ENCODE peak calls at places on chromosomes 12 and 14, in eight cellular contexts. E is A549, A is fibroblast of lung, T is fibroblast of pulmonary artery, P is left ventricle myocardium inferior, S is heart left ventricle, N is transverse colon, F is stomach. O is an unnamed sample.

GRCh38 chr12:89706551-89707348 is 1.9 kb downstream of the ATP2B1 start:
- DNase-seq in A (peak; percentile 45), T (no peak), P (no peak), E (peak; percentile 50), N (no peak), S (no peak), F (no peak), O (no peak)

GRCh38 chr14:91270188-91270587 is 25.7 kb upstream of the GPR68 start:
- DNase-seq in A (no peak), P (no peak), E (no peak), T (no peak), F (no peak), N (no peak), S (no peak), O (no peak)

GRCh38 chr14:69263364-69263763 is 3.4 kb downstream of the GALNT16 start:
- DNase-seq in F (no peak), S (peak; percentile 42), E (no peak), P (peak; percentile 62), N (peak; percentile 18), A (peak; percentile 92), T (peak; percentile 90), O (peak; percentile 99)

GRCh38 chr12:6465467-6466183 is 4.9 kb downstream of the VAMP1 start:
- DNase-seq in N (peak; percentile 66), E (peak; percentile 84), P (no peak), T (peak; percentile 86), F (peak; percentile 53), S (peak; percentile 53), A (peak; percentile 85), O (peak; percentile 89)

GRCh38 chr14:20904393-20905029 is 13.3 kb downstream of the RNASE3 start:
- DNase-seq in A (no peak), P (no peak), E (no peak), N (no peak), S (no peak), T (no peak), F (no peak), O (no peak)

GRCh38 chr14:22533739-22534359 is 55.2 kb downstream of the DAD1 start:
- DNase-seq in E (no peak), P (no peak), N (no peak), T (no peak), A (no peak), S (no peak), F (no peak), O (no peak)

GRCh38 chr12:3747976-3748619 is 4.8 kb downstream of the CRACR2A start:
- DNase-seq in P (no peak), A (no peak), S (no peak), T (no peak), E (no peak), N (peak; percentile 51), F (no peak), O (no peak)

GRCh38 chr12:79927772-79928474 is 7.0 kb downstream of the PPP1R12A start:
- DNase-seq in E (no peak), P (no peak), T (no peak), F (no peak), A (no peak), N (no peak), S (no peak), O (peak; percentile 12)

GRCh38 chr12:31732926-31733548 is 4.2 kb upstream of the AMN1 start:
- DNase-seq in N (no peak), S (no peak), T (peak; percentile 84), A (peak; percentile 65), P (no peak), F (no peak), E (peak; percentile 96), O (peak; percentile 86)

GRCh38 chr12:95214466-95214865 is 2.8 kb downstream of the FGD6 start:
- DNase-seq in T (no peak), F (no peak), S (no peak), P (no peak), A (no peak), N (no peak), E (no peak), O (no peak)

GRCh38 chr12:6961278-6961694 is 9.2 kb downstream of the PHB2 start:
- DNase-seq in P (peak; percentile 60), E (no peak), F (peak; percentile 76), A (no peak), S (peak; percentile 58), N (peak; percentile 83), T (peak; percentile 35), O (no peak)

GRCh38 chr14:36591482-36591881 is 9.1 kb upstream of the NKX2-8 start:
- DNase-seq in T (no peak), E (no peak), F (no peak), A (no peak), N (no peak), P (no peak), S (no peak), O (no peak)

GRCh38 chr12:88544991-88545684 is 35.1 kb downstream of the KITLG start:
- DNase-seq in F (no peak), N (no peak), P (no peak), E (no peak), T (peak; percentile 38), S (no peak), A (peak; percentile 73), O (no peak)

GRCh38 chr14:77026930-77027537 is 1.5 kb downstream of the IRF2BPL start:
- DNase-seq in A (peak; percentile 57), N (no peak), P (peak; percentile 54), S (peak; percentile 57), F (peak; percentile 54), E (peak; percentile 69), T (peak; percentile 58), O (peak; percentile 49)

GRCh38 chr14:77133718-77134338 is 7.8 kb downstream of the ZDHHC22 start:
- DNase-seq in F (no peak), T (peak; percentile 82), E (peak; percentile 49), A (peak; percentile 61), N (peak; percentile 50), P (peak; percentile 40), S (peak; percentile 66), O (peak; percentile 62)

GRCh38 chr12:104695453-104696148 is 238.9 kb downstream of the CHST11 start:
- DNase-seq in S (no peak), F (no peak), P (no peak), T (peak; percentile 97), A (peak; percentile 85), N (peak; percentile 22), E (no peak), O (peak; percentile 93)

GRCh38 chr12:11162494-11162893 is 8.5 kb upstream of the SMIM10L1 start:
- DNase-seq in F (no peak), N (no peak), P (no peak), A (no peak), S (no peak), E (no peak), T (no peak), O (no peak)

GRCh38 chr12:3293446-3294161 is 197.4 kb upstream of the PRMT8 start:
- DNase-seq in T (peak; percentile 33), P (no peak), F (no peak), S (no peak), A (no peak), E (peak; percentile 47), N (no peak), O (peak; percentile 56)

GRCh38 chr14:42683690-42684089 is 1077.0 kb downstream of the LRFN5 start:
- DNase-seq in E (no peak), A (peak; percentile 76), P (no peak), T (peak; percentile 21), S (no peak), N (no peak), F (no peak), O (peak; percentile 2)

GRCh38 chr12:49838973-49839633 is 3.8 kb downstream of the BCDIN3D start:
- DNase-seq in F (no peak), E (peak; percentile 58), T (peak; percentile 70), S (no peak), N (no peak), A (peak; percentile 60), P (no peak), O (peak; percentile 69)

GRCh38 chr14:105526781-105527380 is 498 bp downstream of the TMEM121 start:
- DNase-seq in T (no peak), N (no peak), E (no peak), S (no peak), A (no peak), P (no peak), F (no peak), O (no peak)
- H3K4me3 ChIP-seq in T (peak overlapping the region; percentile 59), N (peak overlapping the region; percentile 61), E (peak overlapping the region; percentile 71), S (peak overlapping the region; percentile 67), A (peak overlapping the region; percentile 28), P (peak overlapping the region; percentile 81), F (peak overlapping the region; percentile 74), O (peak overlapping the region; percentile 69)

GRCh38 chr12:76246611-76247010 is 101.6 kb downstream of the BBS10 start:
- DNase-seq in S (no peak), N (no peak), P (no peak), A (no peak), E (no peak), T (no peak), F (no peak), O (no peak)
- TF ChIP-seq CTCF in S (no peak), N (no peak), P (no peak), A (no peak), E (no peak), T (no peak), F (no peak), O (no peak)

DNA sequence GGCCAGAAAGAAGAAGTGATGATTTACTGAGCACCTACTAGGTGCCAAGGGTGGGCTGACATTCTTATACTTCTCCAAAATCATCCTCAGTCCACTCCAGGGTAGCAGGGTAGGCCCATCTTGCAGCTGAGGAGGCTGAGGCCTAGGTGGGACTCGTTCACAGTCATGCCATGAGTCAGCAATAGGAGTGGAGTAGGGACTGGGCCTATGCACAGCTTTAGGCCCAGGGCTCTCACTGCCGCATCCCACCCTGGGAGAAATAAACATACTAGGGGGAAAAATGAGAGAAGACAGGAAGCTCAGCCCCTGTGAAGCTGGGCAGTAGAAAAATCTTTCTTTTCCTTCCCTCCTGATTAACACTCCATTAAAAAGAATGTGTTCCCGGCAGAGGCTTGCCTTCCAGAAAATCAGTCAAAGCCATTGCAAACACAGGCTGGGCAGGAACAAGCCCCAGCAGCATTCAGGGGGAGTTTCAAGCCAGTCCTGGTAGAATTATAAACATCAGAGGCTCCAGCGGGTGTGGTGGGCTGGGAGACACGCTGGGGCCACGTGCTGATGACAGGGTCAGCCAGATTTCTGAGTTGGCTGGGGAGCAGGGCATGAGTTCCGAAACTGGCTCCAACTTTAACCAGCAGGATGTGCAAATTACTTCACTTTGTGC is 1.8 kb downstream of the HSPB8 start:
- DNase-seq in F (peak; percentile 31), A (peak; percentile 85), E (peak; percentile 31), P (no peak), N (peak; percentile 23), T (peak; percentile 67), S (peak; percentile 55), O (peak; percentile 74)
- H3K4me3 ChIP-seq in F (peak overlapping the region; percentile 52), A (peak overlapping the region; percentile 44), E (peak overlapping the region; percentile 42), P (peak overlapping the region; percentile 77), N (peak overlapping the region; percentile 51), T (peak overlapping the region; percentile 67), S (peak overlapping the region; percentile 71), O (peak overlapping the region; percentile 78)

GRCh38 chr12:123749355-123749754 is 12.7 kb upstream of the DNAH10 start:
- DNase-seq in S (no peak), A (no peak), P (no peak), N (no peak), F (no peak), T (no peak), E (no peak), O (no peak)

GRCh38 chr12:123752046-123752445 is 10.1 kb upstream of the DNAH10 start:
- DNase-seq in F (no peak), P (no peak), T (no peak), N (no peak), E (no peak), A (no peak), S (no peak), O (no peak)

GRCh38 chr12:123750159-123750656 is 11.9 kb upstream of the DNAH10 start:
- DNase-seq in F (no peak), P (no peak), N (no peak), A (no peak), S (no peak), E (no peak), T (no peak), O (no peak)

GRCh38 chr12:123757555-123757954 is 4.5 kb upstream of the DNAH10 start:
- DNase-seq in S (no peak), P (no peak), T (peak; percentile 76), A (peak; percentile 97), F (no peak), E (no peak), N (no peak), O (peak; percentile 81)

GRCh38 chr12:123754041-123754757 is 7.9 kb upstream of the DNAH10 start:
- DNase-seq in P (no peak), A (no peak), F (no peak), S (no peak), T (no peak), E (peak; percentile 22), N (no peak), O (no peak)
- TF ChIP-seq CTCF in P (no peak), A (no peak), F (no peak), S (no peak), T (no peak), E (no peak), N (no peak), O (no peak)